ENCODE peak calls at places on chromosomes 5 and 9, in seven cellular contexts. I is activated CD8-positive, alpha-beta T cell treated with anti-CD3 and anti-CD28 coated beads for 36 hours; P is fibroblast of villous mesenchyme; V is tibial artery; R is Caco-2; N is right lobe of liver; W is endothelial cell. Z is an unnamed sample.

GRCh38 chr5:1416856-1417469 is 28.3 kb downstream of the SLC6A3 start:
- DNase-seq in I (no peak), P (no peak), V (peak), R (no peak), N (peak), W (no peak), Z (no peak)

GRCh38 chr5:77590347-77590746 is 48.2 kb downstream of the OTP start:
- DNase-seq in I (no peak), P (no peak), V (no peak), R (no peak), N (no peak), W (no peak), Z (no peak)

GRCh38 chr9:72497476-72498065 is 23.8 kb upstream of the TMC1 start:
- DNase-seq in I (no peak), P (no peak), V (no peak), R (no peak), N (no peak), W (no peak), Z (no peak)

GRCh38 chr9:22229069-22229468 is 217.6 kb upstream of the DMRTA1 start:
- DNase-seq in I (no peak), P (no peak), V (no peak), R (no peak), N (no peak), W (no peak), Z (no peak)

GRCh38 chr5:59586811-59587340 is 306.6 kb downstream of the PDE4D start:
- DNase-seq in I (no peak), P (no peak), V (no peak), R (no peak), N (no peak), W (no peak), Z (no peak)

GRCh38 chr5:142323480-142324376 is 1.1 kb downstream of the SPRY4 start:
- DNase-seq in I (no peak), P (peak), V (peak), R (peak), N (peak), W (no peak), Z (peak)

GRCh38 chr5:584846-585245 is 27.3 kb upstream of the CEP72 start:
- DNase-seq in I (no peak), P (no peak), V (peak), R (no peak), N (no peak), W (no peak), Z (no peak)

GRCh38 chr9:18606281-18606680 is 132.3 kb downstream of the ADAMTSL1 start:
- DNase-seq in I (no peak), P (no peak), V (no peak), R (no peak), N (no peak), W (no peak), Z (no peak)

GRCh38 chr5:14351845-14352712 is 208.9 kb downstream of the TRIO start:
- DNase-seq in I (peak), P (peak), V (peak), R (peak), N (peak), W (peak), Z (peak)

GRCh38 chr5:82272957-82273356 is 5.2 kb downstream of the RPS23 start:
- DNase-seq in I (no peak), P (no peak), V (no peak), R (no peak), N (no peak), W (no peak), Z (no peak)

GRCh38 chr9:91676042-91676441 is 252.4 kb upstream of the NFIL3 start:
- DNase-seq in I (no peak), P (no peak), V (no peak), R (peak), N (no peak), W (no peak), Z (no peak)
- TF ChIP-seq CTCF in I (no peak), P (no peak), V (no peak), R (no peak), N (no peak), W (no peak), Z (peak)

DNA sequence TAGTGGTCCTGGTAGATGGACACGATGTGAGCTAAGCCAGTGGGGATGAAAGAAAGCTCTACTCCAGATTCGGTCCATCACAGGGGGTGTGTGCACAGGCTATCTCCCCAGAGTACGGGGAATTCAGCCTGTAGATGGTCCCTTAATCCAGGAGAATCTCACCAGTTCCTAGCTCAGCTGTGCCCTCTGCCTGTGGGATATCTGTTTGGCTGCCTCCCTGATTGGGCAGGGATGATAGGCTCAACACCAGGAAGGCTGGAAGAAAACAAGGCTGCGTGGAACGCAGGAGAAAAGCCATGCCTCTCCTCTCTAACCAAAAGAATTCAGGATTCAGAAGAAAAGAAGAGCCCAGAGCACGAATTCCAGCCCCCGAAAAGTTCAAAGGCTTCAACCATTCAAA is 40.9 kb downstream of the VLDLR start:
- DNase-seq in I (no peak), P (peak), V (no peak), R (peak), N (peak), W (peak), Z (no peak)
- TF ChIP-seq CTCF in I (no peak), P (peak), V (no peak), R (no peak), N (peak), W (no peak), Z (peak)

DNA sequence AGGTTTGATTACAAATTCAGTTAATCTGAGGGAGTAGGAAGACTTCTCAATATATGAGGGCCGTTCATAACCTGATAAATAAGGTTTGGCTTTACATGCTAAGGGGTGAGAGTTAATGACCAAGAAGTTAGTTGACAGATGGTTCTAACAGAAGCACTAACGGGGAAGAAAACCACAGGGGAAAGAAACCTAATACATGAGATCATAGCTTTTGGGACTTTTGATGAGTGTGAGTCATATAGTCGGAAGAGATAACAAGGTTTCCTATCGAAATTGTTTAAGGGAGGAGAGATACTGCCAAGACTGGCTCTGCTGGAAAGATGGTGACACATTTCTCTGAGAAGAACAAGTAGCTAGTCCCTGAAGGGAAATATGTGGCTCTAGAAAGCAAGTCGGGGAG is 140.1 kb downstream of the COX7C start:
- DNase-seq in I (no peak), P (no peak), V (no peak), R (no peak), N (no peak), W (no peak), Z (no peak)
- TF ChIP-seq CTCF in I (no peak), P (no peak), V (no peak), R (no peak), N (no peak), W (no peak), Z (no peak)

DNA sequence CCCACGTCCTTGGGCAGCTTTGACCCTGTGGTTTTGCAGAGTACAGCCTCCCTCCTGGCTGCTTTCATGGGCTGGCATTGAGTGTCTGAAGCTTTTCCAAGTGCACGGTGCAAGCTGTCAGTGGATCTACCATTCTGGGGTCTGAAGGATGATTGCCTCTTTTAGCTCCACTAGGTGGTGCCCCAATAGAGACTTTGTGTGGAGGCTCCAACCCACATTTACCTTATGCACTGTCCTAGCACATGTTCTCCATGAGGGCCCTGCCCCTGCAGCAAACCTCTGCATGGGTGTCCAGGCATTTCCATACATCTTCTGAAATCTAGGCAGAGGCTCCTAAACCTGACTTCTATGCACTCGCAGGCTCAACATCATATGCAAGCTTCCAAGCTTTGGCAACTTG is 644.2 kb upstream of the CDH9 start:
- DNase-seq in I (no peak), P (no peak), V (no peak), R (peak), N (no peak), W (no peak), Z (no peak)
- TF ChIP-seq CTCF in I (no peak), P (no peak), V (no peak), R (peak), N (no peak), W (peak), Z (peak)

GRCh38 chr5:58459860-58460726 is at the start of gene PLK2:
- DNase-seq in I (peak), P (peak), V (peak), R (peak), N (peak), W (peak), Z (peak)
- TF ChIP-seq CTCF in I (no peak), P (peak), V (peak), R (peak), N (peak), W (no peak), Z (peak)

GRCh38 chr9:127977877-127978647 is 2.7 kb downstream of the EEIG1 start:
- DNase-seq in I (no peak), P (peak), V (peak), R (peak), N (no peak), W (no peak), Z (no peak)
- TF ChIP-seq CTCF in I (no peak), P (no peak), V (peak), R (no peak), N (no peak), W (no peak), Z (no peak)

Z was measured in progenitor cell of endocrine pancreas.